ENCODE peak calls at places on chromosomes 6 and 20, in four cellular contexts. J is HCT116, S is MM.1S, Y is GM23248. T is an unnamed sample.
A peak's percentile ranks its signal among the peaks of the same experiment; 100 is the strongest.

GRCh38 chr20:1187605-1188171 is 2.9 kb upstream of the TMEM74B start:
- DNase-seq in J (no peak), S (no peak), Y (no peak), T (no peak)

GRCh38 chr6:105838156-105838555 is 248.0 kb upstream of the PRDM1 start:
- DNase-seq in S (no peak), J (no peak), Y (peak; percentile 38), T (no peak)

GRCh38 chr20:23490817-23491216 is at the start of gene CST8:
- DNase-seq in S (no peak), J (no peak), Y (no peak), T (no peak)

GRCh38 chr6:1575213-1576041 is 34.3 kb upstream of the FOXC1 start:
- DNase-seq in Y (no peak), S (no peak), J (no peak), T (no peak)

GRCh38 chr20:20366551-20366895 is 1.4 kb upstream of the INSM1 start:
- DNase-seq in Y (no peak), J (no peak), S (no peak), T (no peak)

GRCh38 chr6:141548969-141549368 is 583.8 kb upstream of the GJE1 start:
- DNase-seq in S (no peak), Y (peak; percentile 21), J (no peak), T (peak; percentile 78)

GRCh38 chr20:57438552-57438951 is 47.4 kb downstream of the RBM38 start:
- DNase-seq in Y (no peak), S (no peak), J (no peak), T (no peak)

GRCh38 chr20:47973519-47974233 is 188.4 kb upstream of the SULF2 start:
- DNase-seq in Y (no peak), J (no peak), S (no peak), T (peak; percentile 77)

GRCh38 chr6:133964052-133964451 is 11.0 kb downstream of the TBPL1 start:
- DNase-seq in J (no peak), Y (peak; percentile 43), S (no peak), T (peak; percentile 89)

GRCh38 chr6:51213806-51214205 is 395.1 kb downstream of the TFAP2B start:
- DNase-seq in J (no peak), Y (no peak), S (no peak), T (no peak)

GRCh38 chr6:28648035-28648877 is 122.6 kb downstream of the GPX5 start:
- DNase-seq in S (peak; percentile 81), J (peak; percentile 75), Y (peak; percentile 77), T (peak; percentile 94)
- H3K9ac ChIP-seq in S (peak overlapping the region; percentile 21), J (peak overlapping the region; percentile 54), Y (peak overlapping the region; percentile 68), T (peak overlapping the region; percentile 3)

GRCh38 chr20:13041574-13042457 is 33.0 kb downstream of the SPTLC3 start:
- DNase-seq in S (no peak), Y (peak; percentile 6), J (no peak), T (peak; percentile 22)

GRCh38 chr20:13035399-13036173 is 26.8 kb downstream of the SPTLC3 start:
- DNase-seq in S (no peak), J (no peak), Y (no peak), T (no peak)

GRCh38 chr20:13034115-13034514 is 25.3 kb downstream of the SPTLC3 start:
- DNase-seq in J (no peak), S (no peak), Y (peak; percentile 40), T (peak; percentile 68)

GRCh38 chr20:13034936-13035335 is 26.2 kb downstream of the SPTLC3 start:
- DNase-seq in Y (no peak), S (no peak), J (no peak), T (no peak)

GRCh38 chr20:13037727-13038126 is 29.0 kb downstream of the SPTLC3 start:
- DNase-seq in S (no peak), Y (peak; percentile 53), J (no peak), T (peak; percentile 52)
- TF ChIP-seq EZH2phosphoT487 in S (no peak), Y (no peak), J (no peak), T (no peak)

GRCh38 chr6:45813943-45814342 is 201.7 kb downstream of the CLIC5 start:
- DNase-seq in Y (no peak), J (no peak), S (peak; percentile 35), T (no peak)
- H2AFZ ChIP-seq in Y (no peak overlapping the region), J (no peak overlapping the region), S (peak overlapping the region; percentile 64), T (no peak overlapping the region)

DNA sequence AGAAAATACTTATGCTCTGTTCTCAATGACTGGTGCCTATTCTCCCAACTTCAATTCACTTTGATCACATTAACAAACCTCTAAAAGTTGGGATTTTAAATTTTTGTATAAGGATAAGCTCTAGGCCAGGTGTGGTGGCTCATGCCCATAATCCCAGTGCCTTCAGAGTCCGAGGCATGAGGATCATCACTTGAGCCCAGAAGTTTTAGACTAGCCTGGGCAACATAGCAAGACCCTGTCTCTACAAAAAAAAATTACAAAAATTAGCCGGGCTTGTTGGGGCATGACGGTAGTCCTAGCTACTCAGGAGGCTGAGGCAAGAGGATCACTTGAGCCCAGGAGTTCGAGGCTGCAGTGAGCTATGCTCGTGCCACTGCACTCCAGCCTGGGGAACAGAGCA is 3.9 kb downstream of the SSR1 start:
- DNase-seq in Y (no peak), J (no peak), S (no peak), T (no peak)
- H3K9ac ChIP-seq in Y (peak overlapping the region; percentile 30), J (no peak overlapping the region), S (no peak overlapping the region), T (no peak overlapping the region)